ENCODE peak calls at places on chromosome 3, in seven cellular contexts. R is activated naive CD8-positive, alpha-beta T cell treated with anti-CD3 and anti-CD28 coated beads, Interleukin-2, amount 50 U/mL, for 24 hours; G is RPMI7951; U is AG08395; L is AG08396; W is GM19239; D is HS-27A. Z is an unnamed sample.

GRCh38 chr3:136817448-136817847 is 1.5 kb upstream of the SLC35G2 start:
- DNase-seq in R (no peak), G (peak), U (no peak), L (no peak), W (no peak), D (no peak), Z (no peak)

GRCh38 chr3:64548200-64548889 is 139.5 kb downstream of the ADAMTS9 start:
- DNase-seq in R (no peak), G (no peak), U (peak), L (peak), W (no peak), D (no peak), Z (no peak)

GRCh38 chr3:66415867-66416428 is 84.9 kb downstream of the LRIG1 start:
- DNase-seq in R (no peak), G (no peak), U (no peak), L (no peak), W (no peak), D (no peak), Z (no peak)

GRCh38 chr3:34863485-34863884 is 775.8 kb upstream of the ARPP21 start:
- DNase-seq in R (no peak), G (no peak), U (no peak), L (no peak), W (no peak), D (no peak), Z (no peak)

GRCh38 chr3:36362973-36363372 is 17.3 kb upstream of the STAC start:
- DNase-seq in R (no peak), G (peak), U (peak), L (peak), W (no peak), D (peak), Z (no peak)

GRCh38 chr3:48320994-48321393 is 12.5 kb downstream of the SPINK8 start:
- DNase-seq in R (no peak), G (no peak), U (no peak), L (no peak), W (no peak), D (no peak), Z (no peak)

GRCh38 chr3:55645406-55645805 is 158.3 kb upstream of the WNT5A start:
- DNase-seq in R (no peak), G (no peak), U (no peak), L (no peak), W (no peak), D (no peak), Z (no peak)

GRCh38 chr3:69201658-69202057 is 79.3 kb upstream of the LMOD3 start:
- DNase-seq in R (no peak), G (no peak), U (no peak), L (no peak), W (no peak), D (no peak), Z (no peak)

GRCh38 chr3:16811950-16812349 is 72.8 kb upstream of the PLCL2 start:
- DNase-seq in R (no peak), G (no peak), U (no peak), L (no peak), W (no peak), D (no peak), Z (no peak)

GRCh38 chr3:157066335-157067071 is 93.4 kb downstream of the CCNL1 start:
- DNase-seq in R (no peak), G (peak), U (peak), L (peak), W (no peak), D (no peak), Z (no peak)

GRCh38 chr3:47534021-47534454 is 20.5 kb upstream of the ELP6 start:
- DNase-seq in R (no peak), G (no peak), U (no peak), L (no peak), W (no peak), D (no peak), Z (no peak)

GRCh38 chr3:169489775-169490546 is 173.6 kb downstream of the MECOM start:
- DNase-seq in R (no peak), G (no peak), U (no peak), L (no peak), W (no peak), D (no peak), Z (no peak)

GRCh38 chr3:169686874-169687273 is 23.4 kb upstream of the MECOM start:
- DNase-seq in R (no peak), G (no peak), U (no peak), L (no peak), W (no peak), D (no peak), Z (no peak)

GRCh38 chr3:10620833-10621082 is 115.4 kb upstream of the ATP2B2 start:
- DNase-seq in R (no peak), G (no peak), U (no peak), L (no peak), W (no peak), D (no peak), Z (no peak)

GRCh38 chr3:12603969-12604368 is 47.1 kb downstream of the MKRN2 start:
- DNase-seq in R (no peak), G (no peak), U (no peak), L (no peak), W (no peak), D (no peak), Z (no peak)

GRCh38 chr3:17817545-17817944 is 75.1 kb upstream of the TBC1D5 start:
- DNase-seq in R (no peak), G (no peak), U (no peak), L (no peak), W (no peak), D (no peak), Z (no peak)

GRCh38 chr3:194265505-194265892 is 85.6 kb downstream of the CPN2 start:
- DNase-seq in R (no peak), G (peak), U (peak), L (peak), W (no peak), D (no peak), Z (no peak)

GRCh38 chr3:99709686-99710085 is 71.3 kb downstream of the COL8A1 start:
- DNase-seq in R (no peak), G (no peak), U (no peak), L (no peak), W (no peak), D (no peak), Z (no peak)

Z was measured in GM12864.